ENCODE peak calls at places on chromosomes 11 and 22, in four cellular contexts. D is mucosa of descending colon, P is right cardiac atrium, E is cerebellar cortex. F is an unnamed sample.

GRCh38 chr11:48088682-48089050 is 108.3 kb downstream of the PTPRJ start:
- DNase-seq in P (no peak), D (no peak), E (peak), F (no peak)

GRCh38 chr11:80155412-80156017 is 714.7 kb upstream of the TENM4 start:
- DNase-seq in P (no peak), D (no peak), E (peak), F (no peak)

GRCh38 chr11:28529540-28530410 is 421.6 kb downstream of the METTL15 start:
- DNase-seq in E (peak), D (no peak), P (no peak), F (no peak)

GRCh38 chr22:31344369-31345330 is 1.5 kb downstream of the PATZ1 start:
- DNase-seq in D (peak), P (peak), E (peak), F (peak)

GRCh38 chr11:134207538-134208239 is 16.1 kb downstream of the NCAPD3 start:
- DNase-seq in E (peak), P (peak), D (no peak), F (peak)

GRCh38 chr11:110891411-110891810 is 179.2 kb upstream of the ARHGAP20 start:
- DNase-seq in E (no peak), D (no peak), P (no peak), F (no peak)

GRCh38 chr11:109914038-109914437 is 179.2 kb upstream of the ZC3H12C start:
- DNase-seq in P (no peak), E (no peak), D (no peak), F (no peak)

GRCh38 chr11:96376796-96377195 is 12.9 kb downstream of the CCDC82 start:
- DNase-seq in D (no peak), E (no peak), P (no peak), F (no peak)

GRCh38 chr11:13962562-13963168 is at the start of gene SPON1:
- DNase-seq in P (peak), E (peak), D (peak), F (peak)

GRCh38 chr11:84608788-84609309 is 1018.3 kb downstream of the DLG2 start:
- DNase-seq in D (no peak), E (no peak), P (no peak), F (no peak)

GRCh38 chr11:35029979-35030378 is 109.0 kb upstream of the CD44 start:
- DNase-seq in E (no peak), D (no peak), P (no peak), F (peak)

GRCh38 chr22:25350551-25350971 is 131.1 kb downstream of the CRYBB2 start:
- DNase-seq in P (no peak), D (no peak), E (no peak), F (no peak)

GRCh38 chr22:21775061-21775460 is 39.5 kb upstream of the YPEL1 start:
- DNase-seq in P (no peak), E (peak), D (no peak), F (no peak)

GRCh38 chr22:33793464-33793863 is 126.8 kb downstream of the LARGE1 start:
- DNase-seq in D (no peak), P (no peak), E (no peak), F (no peak)

GRCh38 chr11:95585071-95585751 is 204.4 kb downstream of the FAM76B start:
- DNase-seq in P (no peak), D (no peak), E (no peak), F (no peak)

GRCh38 chr11:74877132-74877531 is 71.8 kb downstream of the XRRA1 start:
- DNase-seq in D (no peak), E (no peak), P (no peak), F (no peak)

GRCh38 chr11:123231777-123232176 is 36.7 kb upstream of the CLMP start:
- DNase-seq in P (no peak), D (no peak), E (no peak), F (no peak)

GRCh38 chr22:27978875-27979274 is 59.8 kb upstream of the PITPNB start:
- DNase-seq in E (no peak), D (no peak), P (no peak), F (no peak)

GRCh38 chr11:71387784-71388636 is 60.2 kb downstream of the DHCR7 start:
- DNase-seq in D (no peak), P (no peak), E (no peak), F (no peak)

GRCh38 chr22:46984751-46985506 is 222.5 kb downstream of the TBC1D22A start:
- DNase-seq in E (peak), P (no peak), D (no peak), F (no peak)

GRCh38 chr11:110710520-110711381 is 1.5 kb downstream of the ARHGAP20 start:
- DNase-seq in E (peak), P (peak), D (peak), F (no peak)

GRCh38 chr11:113591122-113591521 is 115.0 kb downstream of the TMPRSS5 start:
- DNase-seq in E (no peak), P (no peak), D (no peak), F (no peak)

GRCh38 chr11:65713212-65713969 is 1.3 kb downstream of the KAT5 start:
- DNase-seq in P (no peak), E (no peak), D (no peak), F (no peak)

GRCh38 chr11:62186195-62186594 is 3.8 kb upstream of the SCGB1D1 start:
- DNase-seq in E (no peak), D (no peak), P (no peak), F (no peak)

GRCh38 chr11:8807544-8808225 is 103.3 kb upstream of the AKIP1 start:
- DNase-seq in D (no peak), P (peak), E (no peak), F (no peak)

GRCh38 chr22:39317756-39318506 is 1.5 kb downstream of the RPL3 start:
- DNase-seq in E (no peak), P (peak), D (no peak), F (no peak)

GRCh38 chr22:47600281-47600680 is 837.8 kb downstream of the TBC1D22A start:
- DNase-seq in D (no peak), E (no peak), P (no peak), F (no peak)

GRCh38 chr11:114134870-114135269 is 75.4 kb downstream of the ZBTB16 start:
- DNase-seq in D (no peak), P (no peak), E (no peak), F (no peak)

GRCh38 chr11:34184505-34185015 is 79.1 kb downstream of the NAT10 start:
- DNase-seq in P (no peak), D (no peak), E (no peak), F (no peak)

GRCh38 chr11:12724301-12725046 is 50.3 kb downstream of the TEAD1 start:
- DNase-seq in D (peak), P (peak), E (no peak), F (no peak)

GRCh38 chr11:58965246-58965985 is 26.1 kb downstream of the GLYATL1 start:
- DNase-seq in P (no peak), E (no peak), D (no peak), F (no peak)

GRCh38 chr11:11782532-11783110 is 59.2 kb upstream of the USP47 start:
- DNase-seq in E (no peak), P (no peak), D (peak), F (no peak)

GRCh38 chr11:131561486-131561885 is 191.1 kb downstream of the NTM start:
- DNase-seq in P (no peak), D (no peak), E (no peak), F (no peak)

GRCh38 chr11:944711-945470 is 19.2 kb downstream of the AP2A2 start:
- DNase-seq in P (no peak), E (no peak), D (no peak), F (no peak)

GRCh38 chr11:11871991-11872401 is 30.2 kb downstream of the USP47 start:
- DNase-seq in E (peak), D (no peak), P (no peak), F (no peak)

GRCh38 chr22:23521442-23522113 is 58.5 kb downstream of the IGLL1 start:
- DNase-seq in D (peak), E (peak), P (peak), F (peak)

GRCh38 chr22:38707346-38707745 is 1.6 kb downstream of the GTPBP1 start:
- DNase-seq in D (no peak), P (no peak), E (no peak), F (no peak)

GRCh38 chr11:933002-933820 is 7.5 kb downstream of the AP2A2 start:
- DNase-seq in D (no peak), E (no peak), P (no peak), F (no peak)

F was measured in activated CD4-positive, alpha-beta T cell treated with anti-CD3 and anti-CD28 coated beads for 4 hours.